ENCODE peak calls at places on chromosomes 6 and 20, in four cellular contexts. C is heart right ventricle, W is colonic mucosa, D is testis. V is an unnamed sample.

GRCh38 chr6:56766806-56767178 is 124.1 kb upstream of the DST start:
- DNase-seq in W (no peak), C (no peak), D (no peak), V (no peak)

GRCh38 chr6:165767228-165767627 is 104.2 kb upstream of the PDE10A start:
- DNase-seq in D (no peak), C (no peak), W (no peak), V (no peak)

GRCh38 chr6:135935951-135936601 is 84.6 kb downstream of the PDE7B start:
- DNase-seq in C (no peak), W (no peak), D (no peak), V (peak; percentile 51)

GRCh38 chr20:63751471-63752271 is 12.1 kb downstream of the SLC2A4RG start:
- DNase-seq in W (no peak), C (no peak), D (no peak), V (peak; percentile 44)

GRCh38 chr6:17417817-17418216 is 24.4 kb downstream of the CAP2 start:
- DNase-seq in C (no peak), D (no peak), W (no peak), V (peak; percentile 95)

GRCh38 chr20:7151666-7152065 is 384.2 kb downstream of the BMP2 start:
- DNase-seq in D (no peak), W (no peak), C (no peak), V (no peak)

GRCh38 chr6:113381957-113382356 is 475.2 kb upstream of the MARCKS start:
- DNase-seq in W (no peak), D (peak; percentile 45), C (no peak), V (no peak)

GRCh38 chr6:81787313-81788068 is 35.0 kb upstream of the TENT5A start:
- DNase-seq in W (no peak), D (no peak), C (no peak), V (no peak)

GRCh38 chr6:52209672-52210626 is 23.8 kb downstream of the IL17A start:
- DNase-seq in W (no peak), D (no peak), C (no peak), V (no peak)

GRCh38 chr6:64037421-64037820 is 401.8 kb downstream of the PHF3 start:
- DNase-seq in D (no peak), W (no peak), C (no peak), V (no peak)

GRCh38 chr6:32298632-32299336 is 72.9 kb downstream of the TSBP1 start:
- DNase-seq in C (no peak), W (no peak), D (no peak), V (peak; percentile 89)

GRCh38 chr6:19719691-19720127 is 117.5 kb upstream of the ID4 start:
- DNase-seq in C (peak; percentile 10), W (no peak), D (peak; percentile 16), V (no peak)

GRCh38 chr20:37615507-37616425 is 78.1 kb upstream of the CTNNBL1 start:
- DNase-seq in C (no peak), W (no peak), D (peak; percentile 79), V (no peak)

GRCh38 chr6:18386302-18386976 is 711 bp upstream of the RNF144B start:
- DNase-seq in W (no peak), C (peak; percentile 36), D (peak; percentile 39), V (no peak)

GRCh38 chr6:169965657-169966311 is 214.4 kb downstream of the ERMARD start:
- DNase-seq in D (no peak), C (peak; percentile 5), W (peak; percentile 9), V (peak; percentile 33)

GRCh38 chr6:170366248-170366960 is 59.8 kb downstream of the FAM120B start:
- DNase-seq in D (peak; percentile 59), W (no peak), C (no peak), V (no peak)

GRCh38 chr6:111972714-111973678 is 80.9 kb upstream of the CCN6 start:
- DNase-seq in C (no peak), W (no peak), D (no peak), V (peak; percentile 96)

GRCh38 chr6:37663016-37663810 is 34.5 kb downstream of the MDGA1 start:
- DNase-seq in C (no peak), W (no peak), D (no peak), V (no peak)

GRCh38 chr6:27254566-27254965 is 7.1 kb downstream of the PRSS16 start:
- DNase-seq in C (no peak), D (no peak), W (no peak), V (no peak)

GRCh38 chr6:84422380-84422968 is 195.0 kb upstream of the CEP162 start:
- DNase-seq in C (peak; percentile 39), D (peak; percentile 75), W (peak; percentile 20), V (peak; percentile 76)

GRCh38 chr6:41185991-41186675 is 14.8 kb downstream of the TREML2 start:
- DNase-seq in D (no peak), C (no peak), W (no peak), V (no peak)

GRCh38 chr6:45791181-45791580 is 224.5 kb downstream of the CLIC5 start:
- DNase-seq in C (no peak), D (no peak), W (no peak), V (no peak)

GRCh38 chr20:32902456-32903420 is 44.0 kb downstream of the EFCAB8 start:
- DNase-seq in D (peak; percentile 51), C (peak; percentile 41), W (peak; percentile 31), V (peak; percentile 41)

GRCh38 chr20:50663095-50663821 is 28.1 kb downstream of the RIPOR3 start:
- DNase-seq in D (peak; percentile 62), C (no peak), W (no peak), V (no peak)

GRCh38 chr20:57308451-57309410 is 20.9 kb upstream of the SPO11 start:
- DNase-seq in W (no peak), C (no peak), D (no peak), V (no peak)

GRCh38 chr20:52923123-52923543 is 49.0 kb upstream of the TSHZ2 start:
- DNase-seq in W (no peak), D (no peak), C (no peak), V (peak; percentile 86)

GRCh38 chr6:154842828-154843227 is 109.6 kb downstream of the SCAF8 start:
- DNase-seq in C (no peak), W (no peak), D (no peak), V (no peak)

GRCh38 chr6:138795809-138796469 is at the start of gene ECT2L:
- DNase-seq in D (peak; percentile 47), W (peak; percentile 89), C (peak; percentile 86), V (no peak)

GRCh38 chr6:152598858-152599537 is 38.2 kb downstream of the SYNE1 start:
- DNase-seq in W (no peak), D (peak; percentile 30), C (no peak), V (no peak)

GRCh38 chr20:17652411-17652810 is 29.6 kb downstream of the RRBP1 start:
- DNase-seq in D (no peak), C (no peak), W (no peak), V (no peak)

GRCh38 chr6:166498661-166499349 is 87.7 kb downstream of the RAMACL start:
- DNase-seq in D (no peak), C (no peak), W (no peak), V (no peak)

GRCh38 chr20:52918311-52918710 is 53.8 kb upstream of the TSHZ2 start:
- DNase-seq in C (no peak), D (no peak), W (no peak), V (no peak)

GRCh38 chr6:34674268-34674639 is 22.3 kb downstream of the ILRUN start:
- DNase-seq in W (no peak), C (no peak), D (no peak), V (no peak)
- H3K4me1 ChIP-seq in W (peaks cover 9% of the 10 kb centered on the region), C (peaks cover 30% of the 10 kb centered on the region), D (peaks cover 12% of the 10 kb centered on the region), V (peaks cover 20% of the 10 kb centered on the region)

DNA sequence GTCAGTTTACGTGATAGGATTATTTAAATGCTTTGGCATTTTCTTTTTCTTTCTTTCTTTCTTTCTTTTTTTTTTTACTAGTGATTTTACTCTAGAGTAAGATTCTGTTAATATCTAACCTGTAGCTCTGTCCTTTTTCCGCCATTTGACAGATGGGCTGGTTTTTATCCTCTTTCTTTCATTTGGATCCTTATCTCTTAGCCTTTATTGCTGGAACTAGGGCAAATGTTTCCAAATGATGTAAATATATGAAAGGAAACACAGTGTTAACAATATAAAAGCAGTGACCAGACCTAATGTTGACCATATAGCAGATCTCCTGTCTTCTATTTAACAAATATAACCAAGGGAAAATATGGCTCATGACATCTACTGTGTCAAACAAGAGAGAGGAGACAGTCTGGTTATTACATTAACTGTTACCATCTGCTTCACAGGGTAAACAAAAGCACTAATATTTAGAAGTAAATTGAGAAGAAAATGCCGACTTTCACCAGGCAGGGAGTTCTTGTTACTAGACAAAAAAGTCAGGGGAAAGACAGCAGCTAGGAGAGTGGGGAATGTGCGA is 59.8 kb upstream of the GCLC start:
- DNase-seq in W (no peak), D (no peak), C (no peak), V (no peak)
- H3K27ac ChIP-seq in W (peak overlapping the region; percentile 41), D (no peak overlapping the region), C (no peak overlapping the region), V (no peak overlapping the region)

GRCh38 chr20:48614593-48615274 is 213.1 kb downstream of the PREX1 start:
- DNase-seq in C (no peak), D (no peak), W (no peak), V (no peak)
- H3K27me3 ChIP-seq in C (no peaks in the 10 kb centered on the region), D (no peaks in the 10 kb centered on the region), W (no peaks in the 10 kb centered on the region), V (peaks cover 22% of the 10 kb centered on the region)

GRCh38 chr6:1885576-1886003 is 275.9 kb downstream of the FOXC1 start:
- DNase-seq in W (no peak), C (no peak), D (no peak), V (no peak)

GRCh38 chr6:1892716-1893115 is 283.0 kb downstream of the FOXC1 start:
- DNase-seq in W (no peak), C (no peak), D (no peak), V (no peak)

GRCh38 chr6:1893470-1894130 is 283.9 kb downstream of the FOXC1 start:
- DNase-seq in C (no peak), W (no peak), D (no peak), V (no peak)

GRCh38 chr6:1890987-1891386 is 281.3 kb downstream of the FOXC1 start:
- DNase-seq in D (no peak), W (no peak), C (no peak), V (no peak)

DNA sequence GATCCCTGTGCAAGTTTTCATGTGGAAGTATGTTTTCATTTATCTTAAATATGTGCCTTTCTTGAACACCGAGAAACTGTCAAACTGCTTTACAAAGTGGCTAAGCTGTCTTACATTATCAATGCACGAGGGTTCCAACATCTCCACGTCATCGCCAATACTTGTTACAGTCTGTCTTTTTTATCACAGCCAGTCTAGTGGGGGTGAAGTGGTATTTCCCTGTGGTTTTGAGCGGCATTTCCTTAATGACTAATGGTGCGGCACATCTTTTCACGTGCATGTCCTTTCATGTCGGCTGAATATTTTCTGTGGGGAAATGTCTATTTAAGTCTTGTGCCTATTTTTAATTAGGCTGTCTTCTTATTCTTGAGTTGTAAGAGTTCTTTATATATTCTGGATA is 280.4 kb downstream of the FOXC1 start:
- DNase-seq in C (no peak), W (no peak), D (no peak), V (no peak)
- H3K4me1 ChIP-seq in C (peaks cover 3% of the 10 kb centered on the region), W (no peaks in the 10 kb centered on the region), D (no peaks in the 10 kb centered on the region), V (peaks cover 10% of the 10 kb centered on the region)

DNA sequence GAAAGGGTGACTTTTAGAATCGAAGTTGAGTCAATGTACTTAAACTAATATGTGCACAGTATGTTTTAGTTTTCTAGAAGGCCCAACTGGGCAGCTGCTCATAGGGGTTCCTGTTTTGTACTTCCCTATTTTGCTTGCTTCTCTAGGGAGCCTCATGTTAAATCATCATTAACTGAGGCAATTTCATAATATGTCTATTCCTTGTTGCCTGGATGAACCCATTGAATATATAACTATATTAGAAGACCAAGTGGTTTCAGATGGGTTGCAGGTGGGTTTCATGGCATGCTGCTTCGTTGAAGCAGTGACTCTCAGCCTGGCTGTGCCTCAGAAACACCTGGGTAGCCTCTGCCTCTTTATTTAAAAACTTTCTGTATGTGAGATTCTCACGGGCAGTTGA is 22.2 kb downstream of the CARMIL1 start:
- DNase-seq in W (no peak), D (no peak), C (no peak), V (no peak)
- H3K27ac ChIP-seq in W (peak overlapping the region; percentile 59), D (peak overlapping the region; percentile 6), C (peak overlapping the region; percentile 2), V (no peak overlapping the region)

GRCh38 chr6:34106900-34107299 is 39.0 kb downstream of the GRM4 start:
- DNase-seq in D (no peak), W (no peak), C (no peak), V (no peak)
- H3K27me3 ChIP-seq in D (no peaks in the 10 kb centered on the region), W (no peaks in the 10 kb centered on the region), C (no peaks in the 10 kb centered on the region), V (peaks cover 56% of the 10 kb centered on the region)

V was measured in SJSA1.